ENCODE peak calls at places on chromosomes 13 and 19, in four cellular contexts. U, Q, S and L are unnamed samples.

GRCh38 chr19:32646556-32646955 is 28.4 kb downstream of the ANKRD27 start:
- DNase-seq in U (no peak), Q (no peak), S (no peak), L (no peak)

GRCh38 chr13:33403807-33404362 is 118.3 kb upstream of the STARD13 start:
- DNase-seq in U (no peak), Q (no peak), S (no peak), L (no peak)

GRCh38 chr13:36919833-36920611 is at the start of gene SMAD9:
- DNase-seq in U (peak), Q (peak), S (no peak), L (peak)

GRCh38 chr13:113855012-113855921 is 8.6 kb downstream of the GAS6 start:
- DNase-seq in U (no peak), Q (peak), S (no peak), L (peak)

GRCh38 chr13:113531041-113531873 is 40.7 kb upstream of the DCUN1D2 start:
- DNase-seq in U (no peak), Q (no peak), S (no peak), L (no peak)

GRCh38 chr19:50649433-50650391 is at the start of gene C19orf81:
- DNase-seq in U (no peak), Q (no peak), S (no peak), L (no peak)

GRCh38 chr19:10769533-10770491 is 51.9 kb downstream of the DNM2 start:
- DNase-seq in U (peak), Q (peak), S (no peak), L (peak)

GRCh38 chr13:49569993-49570689 is 15.2 kb downstream of the RCBTB1 start:
- DNase-seq in U (no peak), Q (no peak), S (no peak), L (no peak)

GRCh38 chr13:50198508-50198907 is 183.3 kb downstream of the KCNRG start:
- DNase-seq in U (no peak), Q (no peak), S (no peak), L (no peak)

GRCh38 chr19:38375748-38376147 is 1.4 kb downstream of the PSMD8 start:
- DNase-seq in U (no peak), Q (peak), S (no peak), L (no peak)
- H3K27ac ChIP-seq in U (peak), Q (peak), S (no peak), L (peak)

DNA sequence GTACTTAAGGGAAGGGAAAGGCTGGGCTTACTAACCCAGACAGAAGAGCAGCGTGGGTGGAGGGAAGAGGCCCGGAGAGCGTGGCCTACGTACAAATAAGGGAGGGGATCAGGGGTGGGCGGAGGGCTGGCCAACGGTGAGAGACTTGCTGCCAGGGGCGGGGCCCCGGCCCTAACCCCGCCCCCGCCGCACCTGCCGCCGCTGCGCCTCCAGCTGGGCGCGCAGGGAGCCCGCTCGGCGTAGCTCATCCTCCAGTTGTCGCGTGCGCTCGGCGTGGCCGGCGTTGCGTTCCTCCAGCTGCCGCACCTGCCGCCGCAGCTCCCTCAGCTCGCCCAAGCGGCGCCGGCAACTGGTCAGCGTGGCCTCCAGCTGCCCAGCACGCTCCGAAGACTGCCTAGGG is 5.7 kb downstream of the HOOK2 start:
- DNase-seq in U (no peak), Q (no peak), S (no peak), L (no peak)
- H3K4me3 ChIP-seq in U (no peak), Q (no peak), S (no peak), L (no peak)

GRCh38 chr19:15421136-15421535 is 2.3 kb upstream of the AKAP8L start:
- DNase-seq in U (no peak), Q (no peak), S (no peak), L (no peak)

GRCh38 chr19:15424121-15424520 is 5.3 kb upstream of the AKAP8L start:
- DNase-seq in U (no peak), Q (no peak), S (no peak), L (no peak)

GRCh38 chr19:15421726-15422260 is 3.0 kb upstream of the AKAP8L start:
- DNase-seq in U (peak), Q (peak), S (no peak), L (no peak)

GRCh38 chr19:15423130-15423529 is 4.3 kb upstream of the AKAP8L start:
- DNase-seq in U (no peak), Q (no peak), S (no peak), L (no peak)

DNA sequence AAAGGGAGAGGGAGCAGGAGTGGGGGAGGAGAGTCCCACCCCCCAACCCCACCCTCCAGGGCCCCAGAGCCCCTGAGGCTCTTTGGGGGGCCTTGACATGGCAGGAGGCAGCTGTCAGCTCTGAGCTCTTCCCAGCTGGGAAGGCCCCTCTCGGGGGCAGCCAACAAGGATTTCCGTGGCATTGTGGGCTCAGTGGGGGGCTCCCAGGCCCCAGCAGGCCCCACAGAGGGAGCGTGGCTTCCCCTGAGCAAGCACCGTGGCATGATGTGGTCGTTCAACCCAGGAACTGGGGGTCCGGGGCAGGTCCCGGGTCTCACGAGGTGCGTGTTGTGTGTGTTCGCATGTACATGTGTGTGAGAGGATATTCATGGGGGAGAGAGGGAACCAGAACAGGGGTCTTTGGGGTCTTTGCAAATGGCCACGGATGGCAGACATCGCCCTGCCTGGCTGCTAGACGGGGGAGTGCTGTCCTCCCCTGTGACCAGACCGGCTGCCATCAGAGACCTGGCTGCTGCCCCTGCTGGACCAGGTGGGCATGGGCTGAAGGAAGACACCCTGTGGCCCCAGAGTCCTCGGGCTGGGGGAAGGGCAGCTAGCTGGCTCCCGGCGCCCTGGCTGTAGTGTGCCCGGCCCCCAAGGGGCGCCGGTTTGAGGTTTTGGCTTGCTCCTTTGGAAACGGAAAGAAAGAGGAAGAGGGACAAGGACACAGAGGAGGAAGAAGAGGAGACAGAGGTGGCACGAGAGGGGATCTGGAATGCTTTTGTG is 3.7 kb upstream of the AKAP8L start:
- DNase-seq in U (no peak), Q (no peak), S (no peak), L (no peak)
- H3K27ac ChIP-seq in U (peak), Q (peak), S (no peak), L (peak)

DNA sequence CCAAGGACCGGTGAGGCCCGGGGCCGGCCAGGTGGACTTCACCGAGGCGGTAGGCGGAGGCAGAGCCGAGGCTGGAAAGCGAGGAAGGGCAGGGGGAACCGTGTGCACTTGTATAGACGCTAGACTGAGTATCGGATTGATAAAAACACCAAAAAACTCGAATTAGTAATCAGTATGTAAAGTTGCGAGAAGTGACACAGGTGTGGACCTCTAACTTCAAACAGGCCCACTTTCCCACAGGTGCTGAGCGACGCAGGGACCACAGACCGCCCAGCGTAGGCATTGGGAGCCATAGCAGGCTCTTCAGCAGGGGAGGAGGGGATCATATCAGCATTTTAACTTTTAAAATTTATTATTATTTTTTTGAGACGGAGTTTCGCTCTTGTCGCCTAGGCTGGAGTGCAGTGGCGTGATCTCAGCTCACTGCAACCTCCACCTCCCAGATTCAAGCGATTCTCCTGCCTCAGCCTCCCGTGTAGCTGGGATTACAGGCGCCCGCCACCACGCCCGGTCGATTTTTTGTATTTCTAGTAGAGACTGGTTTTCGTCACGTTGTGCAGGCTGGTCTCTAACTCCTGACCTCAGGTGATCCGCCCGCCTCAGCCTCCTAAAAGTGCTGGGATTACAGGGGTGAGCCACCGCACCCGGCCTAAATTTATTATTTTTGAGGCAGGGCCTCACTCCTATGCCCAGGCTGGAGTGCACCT is 553 bp downstream of the VMAC start:
- DNase-seq in U (no peak), Q (no peak), S (no peak), L (no peak)
- H3K4me3 ChIP-seq in U (peak), Q (peak), S (peak), L (peak)

DNA sequence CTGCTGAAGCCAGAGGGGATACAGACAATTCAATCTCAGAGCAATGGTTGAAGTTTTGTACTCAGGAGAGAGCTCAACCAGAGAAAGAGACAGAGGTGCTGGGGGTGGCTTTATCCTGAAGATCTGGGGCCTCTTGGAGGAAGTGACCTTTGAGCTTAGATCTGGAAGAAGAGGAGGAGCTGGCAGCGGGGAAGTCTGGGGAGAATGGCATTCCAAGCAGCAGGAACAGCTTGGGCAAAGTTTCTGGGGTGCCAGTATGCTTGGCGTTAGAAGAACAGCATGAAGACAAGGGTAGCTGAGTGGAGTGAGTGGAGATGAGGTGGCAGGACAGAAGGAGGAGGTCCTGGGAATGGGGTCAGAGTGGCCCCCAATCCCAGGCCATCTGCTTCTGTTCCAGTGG is 11.3 kb downstream of the MAST3 start:
- DNase-seq in U (no peak), Q (no peak), S (no peak), L (no peak)
- H3K27ac ChIP-seq in U (no peak), Q (no peak), S (no peak), L (no peak)

DNA sequence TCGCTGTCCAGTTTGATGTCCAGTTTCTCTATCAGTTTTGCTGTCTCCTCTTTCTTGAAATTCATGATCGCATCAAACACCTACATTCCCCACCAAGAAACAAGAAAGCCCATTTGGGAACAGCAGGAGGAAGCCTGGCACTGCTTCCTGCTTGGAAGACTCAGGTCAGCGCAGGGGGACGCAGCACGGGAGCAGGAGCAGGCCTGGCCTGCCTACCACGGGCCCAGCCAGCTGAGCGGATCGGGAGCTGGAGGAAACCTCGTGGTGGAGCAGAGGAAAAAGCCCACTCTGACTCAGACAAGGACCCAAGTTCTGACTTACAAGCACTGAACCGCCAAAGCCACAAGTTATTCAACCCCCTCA is 3.9 kb downstream of the EEF2 start:
- DNase-seq in U (no peak), Q (no peak), S (no peak), L (no peak)
- H3K4me3 ChIP-seq in U (no peak), Q (no peak), S (no peak), L (no peak)

GRCh38 chr19:16659832-16660708 is at the start of gene SMIM7:
- DNase-seq in U (peak), Q (peak), S (peak), L (peak)
- H3K27ac ChIP-seq in U (peak), Q (peak), S (no peak), L (peak)